ENCODE peak calls at places on chromosomes 12 and 14, in four cellular contexts. U is mucosa of descending colon, L is psoas muscle, Q is tibial nerve. M is an unnamed sample.

GRCh38 chr12:51689972-51690371 is 98.9 kb downstream of the SCN8A start:
- DNase-seq in U (no peak), L (no peak), Q (no peak), M (no peak)

GRCh38 chr12:95083938-95084337 is 10.5 kb upstream of the NR2C1 start:
- DNase-seq in L (no peak), U (no peak), Q (peak; percentile 60), M (no peak)

GRCh38 chr14:26594148-26594547 is 3.7 kb downstream of the NOVA1 start:
- DNase-seq in U (no peak), L (no peak), Q (no peak), M (no peak)

GRCh38 chr12:54019111-54019811 is 9.0 kb upstream of the HOXC6 start:
- DNase-seq in U (no peak), Q (no peak), L (no peak), M (no peak)

GRCh38 chr12:15180975-15181683 is 40.1 kb downstream of the RERG start:
- DNase-seq in U (no peak), Q (no peak), L (no peak), M (no peak)

GRCh38 chr14:51093371-51094281 is 1.3 kb downstream of the TRIM9 start:
- DNase-seq in U (peak; percentile 56), Q (no peak), L (peak; percentile 29), M (peak; percentile 61)

GRCh38 chr12:26122681-26123481 is 2.0 kb downstream of the BHLHE41 start:
- DNase-seq in L (peak; percentile 75), Q (peak; percentile 88), U (peak; percentile 71), M (peak; percentile 51)

GRCh38 chr14:19895282-19895681 is 20.3 kb downstream of the OR4K2 start:
- DNase-seq in Q (no peak), U (no peak), L (no peak), M (no peak)

GRCh38 chr12:20211537-20211936 is 156.8 kb upstream of the PDE3A start:
- DNase-seq in U (no peak), Q (no peak), L (no peak), M (no peak)

GRCh38 chr12:125503128-125503527 is 437.9 kb downstream of the AACS start:
- DNase-seq in Q (no peak), U (no peak), L (no peak), M (no peak)

GRCh38 chr12:54038260-54038759 is 5.5 kb downstream of the HOXC5 start:
- DNase-seq in L (no peak), U (no peak), Q (no peak), M (no peak)

GRCh38 chr12:74599932-74600331 is 62.3 kb downstream of the ATXN7L3B start:
- DNase-seq in Q (no peak), U (no peak), L (no peak), M (no peak)

GRCh38 chr12:110107369-110108281 is 16.5 kb upstream of the IFT81 start:
- DNase-seq in Q (peak; percentile 59), U (no peak), L (peak; percentile 67), M (no peak)

GRCh38 chr14:64800000-64800399 is 79.7 kb downstream of the SPTB start:
- DNase-seq in Q (no peak), U (no peak), L (no peak), M (no peak)

GRCh38 chr14:69921052-69921451 is 41.8 kb downstream of the SMOC1 start:
- DNase-seq in Q (no peak), U (no peak), L (no peak), M (no peak)

GRCh38 chr12:53299454-53300180 is at the start of gene MYG1:
- DNase-seq in U (peak; percentile 95), Q (peak; percentile 69), L (peak; percentile 88), M (peak; percentile 87)

GRCh38 chr12:100199347-100200136 is 1.1 kb upstream of the ACTR6 start:
- DNase-seq in U (peak; percentile 93), L (peak; percentile 78), Q (no peak), M (peak; percentile 69)

GRCh38 chr14:85002846-85003245 is 527.1 kb upstream of the FLRT2 start:
- DNase-seq in Q (no peak), U (no peak), L (no peak), M (no peak)

GRCh38 chr12:54429014-54429471 is 10.0 kb upstream of the ITGA5 start:
- DNase-seq in Q (no peak), L (no peak), U (no peak), M (no peak)

GRCh38 chr12:53842686-53843085 is 90.9 kb upstream of the CISTR start:
- DNase-seq in L (no peak), U (no peak), Q (no peak), M (no peak)

GRCh38 chr12:46342562-46343033 is 30.0 kb downstream of the SLC38A2 start:
- DNase-seq in Q (peak; percentile 24), L (no peak), U (no peak), M (peak; percentile 53)

GRCh38 chr12:62466596-62467411 is at the start of gene MON2:
- DNase-seq in Q (peak; percentile 79), U (peak; percentile 93), L (peak; percentile 90), M (peak; percentile 87)

GRCh38 chr12:110533607-110534006 is 31.5 kb downstream of the RAD9B start:
- DNase-seq in U (no peak), L (no peak), Q (no peak), M (no peak)

GRCh38 chr12:63919758-63920157 is 75.3 kb downstream of the SRGAP1 start:
- DNase-seq in L (no peak), U (no peak), Q (no peak), M (no peak)

GRCh38 chr12:131223791-131224567 is 270.3 kb downstream of the ADGRD1 start:
- DNase-seq in L (no peak), U (peak; percentile 74), Q (no peak), M (no peak)

GRCh38 chr12:47867496-47867941 is 37.3 kb downstream of the VDR start:
- DNase-seq in U (no peak), Q (no peak), L (peak; percentile 48), M (no peak)

GRCh38 chr14:22847661-22848341 is 11.4 kb downstream of the MMP14 start:
- DNase-seq in Q (no peak), L (no peak), U (no peak), M (no peak)

GRCh38 chr14:38873923-38874612 is 229.0 kb downstream of the SEC23A start:
- DNase-seq in Q (no peak), L (no peak), U (no peak), M (no peak)

GRCh38 chr14:92692822-92693226 is 55.6 kb downstream of the LGMN start:
- DNase-seq in U (peak; percentile 78), L (peak; percentile 46), Q (peak; percentile 41), M (peak; percentile 56)

GRCh38 chr12:42798811-42799438 is 209.4 kb upstream of the PRICKLE1 start:
- DNase-seq in U (no peak), L (no peak), Q (no peak), M (no peak)

GRCh38 chr14:74739293-74740030 is 23.7 kb upstream of the YLPM1 start:
- DNase-seq in U (no peak), L (no peak), Q (no peak), M (no peak)

GRCh38 chr14:104926619-104927431 is 2.1 kb downstream of the PLD4 start:
- DNase-seq in L (no peak), U (peak; percentile 64), Q (no peak), M (no peak)

GRCh38 chr12:69701821-69702220 is 2.7 kb upstream of the BEST3 start:
- DNase-seq in U (no peak), L (no peak), Q (no peak), M (no peak)

DNA sequence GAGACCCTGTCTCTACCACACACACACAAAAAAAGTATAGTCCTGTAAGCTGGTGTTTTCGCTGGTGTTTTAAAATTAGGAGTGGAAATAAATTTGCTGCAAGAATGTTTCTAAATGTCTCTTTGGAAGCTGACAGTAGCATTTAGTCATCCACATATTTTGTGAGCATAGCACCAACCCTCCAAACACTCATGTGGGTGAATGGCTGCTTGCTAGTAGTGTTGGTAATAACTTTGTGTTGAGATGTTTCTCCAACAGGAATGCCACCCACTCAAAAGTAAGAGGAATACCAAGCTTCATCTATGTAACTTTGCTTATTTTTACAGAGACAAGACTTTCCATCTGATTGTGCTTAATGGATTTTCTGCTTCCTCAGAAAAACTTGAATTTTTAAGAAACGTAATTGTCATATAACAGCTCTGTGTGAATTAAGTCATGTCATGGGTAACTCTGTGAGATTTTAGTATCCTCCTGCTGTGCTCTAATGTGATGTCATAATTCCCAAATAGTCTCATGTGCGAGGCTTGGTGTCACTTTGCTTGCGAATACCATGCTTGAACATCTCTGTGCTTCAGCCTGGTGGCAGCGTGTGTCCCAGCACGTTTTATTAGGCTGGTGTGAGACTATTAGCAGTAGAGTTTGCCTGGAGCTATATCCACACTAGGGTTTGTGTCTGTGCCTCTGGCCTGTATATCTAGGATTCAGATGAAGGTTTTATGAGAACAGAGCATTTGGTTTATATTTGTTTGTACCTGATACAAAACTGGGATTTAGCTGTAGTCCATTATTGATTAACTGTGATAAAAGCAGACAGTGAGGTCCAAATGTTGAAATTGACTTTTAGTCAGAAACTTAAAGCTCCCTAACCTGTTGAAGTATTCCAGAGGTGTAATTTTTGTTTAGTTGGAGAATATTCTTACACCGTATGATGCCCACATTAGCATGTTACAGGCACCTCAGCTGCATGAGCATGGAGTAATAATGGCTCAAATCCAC is 80.5 kb downstream of the FBXW8 start:
- DNase-seq in L (no peak), U (no peak), Q (no peak), M (no peak)
- H3K36me3 ChIP-seq in L (peaks cover 29% of the 10 kb centered on the region), U (no peaks in the 10 kb centered on the region), Q (peaks cover 8% of the 10 kb centered on the region), M (no peaks in the 10 kb centered on the region)

DNA sequence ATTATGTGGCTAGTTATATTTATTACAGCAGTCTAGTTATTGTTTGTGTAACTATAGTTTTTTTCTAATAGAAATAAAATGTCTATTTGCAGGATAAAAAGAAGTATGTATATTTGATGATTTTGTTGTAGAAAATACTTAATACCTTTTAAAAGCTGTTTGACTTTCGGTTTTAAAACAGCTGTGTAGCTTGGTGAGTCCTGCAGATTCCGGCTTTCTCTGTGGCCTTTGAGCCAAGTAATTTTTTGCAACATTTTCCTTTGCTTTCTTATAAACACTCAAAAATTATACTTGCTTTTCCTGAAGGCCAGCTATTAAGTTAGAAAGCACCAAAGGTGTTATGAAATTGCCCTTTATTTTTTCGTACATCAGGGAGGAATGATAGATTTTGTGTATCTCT is 63.5 kb downstream of the CRADD start:
- DNase-seq in Q (no peak), L (no peak), U (no peak), M (no peak)
- H3K4me3 ChIP-seq in Q (peak overlapping the region; percentile 23), L (peak overlapping the region; percentile 81), U (no peak overlapping the region), M (no peak overlapping the region)

DNA sequence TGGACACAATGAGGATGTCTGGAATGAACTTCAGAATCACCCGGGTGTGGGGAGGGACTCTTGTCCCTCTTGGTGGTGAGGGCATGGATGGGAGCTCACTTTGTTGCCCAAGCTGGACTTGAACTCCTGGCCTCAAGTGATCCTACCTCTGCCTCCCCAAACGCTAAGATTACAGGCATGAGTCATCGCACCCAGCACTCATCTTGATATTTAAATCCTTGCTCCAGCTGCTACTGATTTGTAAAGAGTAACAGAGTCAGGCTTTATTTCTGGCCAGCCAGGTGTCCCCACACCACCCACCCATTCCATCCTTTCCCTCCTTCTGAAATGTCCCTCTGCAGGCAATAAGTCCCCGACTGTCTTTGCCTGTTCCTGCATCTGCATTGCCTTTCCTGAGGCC is 4.9 kb downstream of the DDX54 start:
- DNase-seq in L (no peak), U (no peak), Q (no peak), M (no peak)
- H3K36me3 ChIP-seq in L (peaks cover 60% of the 10 kb centered on the region), U (no peaks in the 10 kb centered on the region), Q (peaks cover 29% of the 10 kb centered on the region), M (peaks cover 21% of the 10 kb centered on the region)

DNA sequence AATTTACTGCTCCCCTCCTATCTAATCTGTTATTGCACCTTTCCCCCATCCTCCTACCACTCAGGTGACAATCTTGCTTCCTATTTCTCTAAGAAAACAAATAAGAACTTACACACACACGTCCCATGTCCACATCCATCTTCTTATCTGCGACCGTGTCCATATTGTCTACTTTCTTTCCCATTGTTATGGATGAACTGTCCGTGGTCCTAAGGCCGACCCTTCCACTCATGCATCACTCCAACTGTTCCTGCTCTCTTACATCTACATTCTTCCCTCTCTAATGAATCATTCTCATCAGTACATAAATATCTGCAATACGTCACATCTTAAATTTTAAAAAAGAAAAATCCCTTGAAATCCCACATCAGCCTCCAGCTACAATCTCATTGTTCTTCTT is 30.0 kb downstream of the ZFYVE1 start:
- DNase-seq in U (no peak), L (no peak), Q (no peak), M (no peak)
- H3K4me3 ChIP-seq in U (no peak overlapping the region), L (no peak overlapping the region), Q (no peak overlapping the region), M (no peak overlapping the region)

M was measured in naive thymus-derived CD4-positive, alpha-beta T cell.